ENCODE peak calls at places on chromosomes 7 and 10, in nine cellular contexts. Y is right lobe of liver, O is GM23248, N is left kidney, P is neural crest cell, Q is HFF-Myc, T is RPMI7951, J is ACHN, M is naive B cell. H is an unnamed sample.

GRCh38 chr10:58435297-58435696 is 50.1 kb downstream of the TFAM start:
- DNase-seq in Y (no peak), O (peak), N (peak), P (no peak), Q (peak), T (peak), J (peak), M (no peak), H (peak)

GRCh38 chr7:582931-583330 is 63.3 kb upstream of the PDGFA start:
- DNase-seq in Y (no peak), O (no peak), N (no peak), P (no peak), Q (no peak), T (no peak), J (no peak), M (no peak), H (no peak)

GRCh38 chr10:3999642-4000041 is 214.6 kb upstream of the KLF6 start:
- DNase-seq in Y (no peak), O (no peak), N (no peak), P (no peak), Q (no peak), T (no peak), J (no peak), M (no peak), H (no peak)

GRCh38 chr7:1052031-1052818 is 7.9 kb downstream of the GPR146 start:
- DNase-seq in Y (no peak), O (no peak), N (no peak), P (no peak), Q (no peak), T (no peak), J (no peak), M (no peak), H (no peak)

GRCh38 chr10:92490387-92490786 is 83.5 kb downstream of the IDE start:
- DNase-seq in Y (no peak), O (peak), N (no peak), P (no peak), Q (no peak), T (no peak), J (no peak), M (no peak), H (no peak)

GRCh38 chr7:13633857-13634256 is 355.6 kb downstream of the ETV1 start:
- DNase-seq in Y (no peak), O (peak), N (no peak), P (no peak), Q (no peak), T (no peak), J (no peak), M (no peak), H (no peak)

GRCh38 chr10:4983615-4984216 is 19.9 kb downstream of the AKR1C2 start:
- DNase-seq in Y (no peak), O (no peak), N (no peak), P (no peak), Q (no peak), T (no peak), J (no peak), M (no peak), H (no peak)

GRCh38 chr10:95896066-95896850 is 11.5 kb upstream of the CC2D2B start:
- DNase-seq in Y (no peak), O (no peak), N (no peak), P (no peak), Q (no peak), T (no peak), J (no peak), M (peak), H (no peak)

GRCh38 chr10:120131183-120131582 is 238.7 kb downstream of the SEC23IP start:
- DNase-seq in Y (no peak), O (peak), N (peak), P (peak), Q (peak), T (peak), J (peak), M (no peak), H (no peak)

GRCh38 chr10:6171891-6172354 is 30.8 kb upstream of the PFKFB3 start:
- DNase-seq in Y (peak), O (peak), N (no peak), P (no peak), Q (peak), T (peak), J (no peak), M (no peak), H (peak)

GRCh38 chr7:17680026-17680425 is 260.3 kb downstream of the SNX13 start:
- DNase-seq in Y (peak), O (peak), N (no peak), P (no peak), Q (no peak), T (peak), J (peak), M (no peak), H (peak)

GRCh38 chr10:93436577-93436976 is 45.6 kb downstream of the MYOF start:
- DNase-seq in Y (no peak), O (peak), N (peak), P (no peak), Q (peak), T (peak), J (peak), M (no peak), H (peak)

GRCh38 chr10:7399533-7399932 is 11.3 kb downstream of the SFMBT2 start:
- DNase-seq in Y (no peak), O (no peak), N (no peak), P (no peak), Q (no peak), T (no peak), J (no peak), M (no peak), H (no peak)

GRCh38 chr7:149773446-149774236 is at the start of gene ZNF467:
- DNase-seq in Y (peak), O (peak), N (peak), P (no peak), Q (no peak), T (no peak), J (peak), M (peak), H (peak)

GRCh38 chr7:139976055-139976837 is 86.5 kb downstream of the PARP12 start:
- DNase-seq in Y (no peak), O (no peak), N (no peak), P (no peak), Q (no peak), T (no peak), J (no peak), M (no peak), H (no peak)

GRCh38 chr7:157422279-157422678 is 85.5 kb downstream of the DNAJB6 start:
- DNase-seq in Y (no peak), O (no peak), N (no peak), P (no peak), Q (no peak), T (no peak), J (no peak), M (no peak), H (no peak)

GRCh38 chr7:149489391-149490024 is 8.1 kb downstream of the ZNF746 start:
- DNase-seq in Y (peak), O (no peak), N (peak), P (no peak), Q (no peak), T (no peak), J (peak), M (no peak), H (no peak)

GRCh38 chr10:122531935-122532334 is 28.6 kb upstream of the DMBT1 start:
- DNase-seq in Y (peak), O (no peak), N (peak), P (no peak), Q (no peak), T (no peak), J (no peak), M (no peak), H (no peak)

GRCh38 chr10:99341860-99342517 is 12.8 kb downstream of the CNNM1 start:
- DNase-seq in Y (no peak), O (peak), N (peak), P (no peak), Q (no peak), T (peak), J (peak), M (no peak), H (peak)

GRCh38 chr10:32955299-32955772 is 2.7 kb downstream of the ITGB1 start:
- DNase-seq in Y (no peak), O (no peak), N (no peak), P (no peak), Q (no peak), T (no peak), J (no peak), M (no peak), H (no peak)

GRCh38 chr10:12807096-12807755 is 194.3 kb downstream of the CCDC3 start:
- DNase-seq in Y (no peak), O (no peak), N (peak), P (no peak), Q (no peak), T (no peak), J (no peak), M (no peak), H (no peak)

GRCh38 chr7:69682518-69682917 is 84.2 kb downstream of the AUTS2 start:
- DNase-seq in Y (no peak), O (no peak), N (no peak), P (no peak), Q (no peak), T (no peak), J (no peak), M (no peak), H (peak)

GRCh38 chr10:75195035-75195763 is 15.4 kb upstream of the VDAC2 start:
- DNase-seq in Y (no peak), O (peak), N (no peak), P (no peak), Q (peak), T (peak), J (peak), M (no peak), H (peak)

GRCh38 chr7:4247106-4247876 is 434.8 kb upstream of the FOXK1 start:
- DNase-seq in Y (no peak), O (no peak), N (peak), P (no peak), Q (no peak), T (no peak), J (no peak), M (no peak), H (no peak)

GRCh38 chr10:111347386-111348005 is 270.7 kb downstream of the ADRA2A start:
- DNase-seq in Y (no peak), O (no peak), N (peak), P (no peak), Q (no peak), T (no peak), J (no peak), M (no peak), H (no peak)

GRCh38 chr7:3107889-3108570 is 64.4 kb upstream of the CARD11 start:
- DNase-seq in Y (no peak), O (no peak), N (no peak), P (no peak), Q (no peak), T (peak), J (no peak), M (no peak), H (no peak)

GRCh38 chr10:69446650-69447151 is 4.6 kb upstream of the TSPAN15 start:
- DNase-seq in Y (no peak), O (peak), N (no peak), P (no peak), Q (peak), T (peak), J (peak), M (no peak), H (peak)

GRCh38 chr10:92240289-92241157 is 50.4 kb downstream of the CPEB3 start:
- DNase-seq in Y (peak), O (peak), N (peak), P (peak), Q (no peak), T (peak), J (peak), M (peak), H (peak)

H was measured in AG10803.